ENCODE peak calls at places on chromosomes 16 and 17, in five cellular contexts. D is RPMI8226, X is PC-3, G is Kasumi-1, V is fibroblast of mammary gland. Z is an unnamed sample.

GRCh38 chr17:82356845-82357355 is 2.1 kb upstream of the TEX19 start:
- DNase-seq in G (no peak), D (peak), V (no peak), X (no peak), Z (no peak)

GRCh38 chr17:34420254-34420766 is 57.3 kb upstream of the CCL1 start:
- DNase-seq in X (peak), G (peak), D (peak), V (peak), Z (peak)

GRCh38 chr16:50245417-50246298 is 20.7 kb upstream of the ADCY7 start:
- DNase-seq in V (peak), G (no peak), D (peak), X (peak), Z (peak)

GRCh38 chr16:72467157-72467759 is 295.3 kb upstream of the PMFBP1 start:
- DNase-seq in D (peak), G (peak), V (peak), X (peak), Z (peak)

GRCh38 chr17:72414032-72414396 is 293.2 kb downstream of the SOX9 start:
- DNase-seq in D (no peak), G (no peak), X (no peak), V (no peak), Z (no peak)

GRCh38 chr16:53826658-53827057 is 122.7 kb downstream of the FTO start:
- DNase-seq in X (no peak), D (no peak), V (no peak), G (no peak), Z (no peak)

GRCh38 chr17:43608313-43608712 is 53.4 kb downstream of the MEOX1 start:
- DNase-seq in G (no peak), D (peak), V (peak), X (peak), Z (no peak)

GRCh38 chr17:45225964-45226530 is 4.4 kb downstream of the FMNL1 start:
- DNase-seq in D (peak), G (peak), V (no peak), X (no peak), Z (no peak)

GRCh38 chr17:60720763-60721531 is 43.3 kb downstream of the BCAS3 start:
- DNase-seq in X (peak), V (peak), G (peak), D (peak), Z (peak)

GRCh38 chr17:1241904-1242303 is 28.3 kb upstream of the BHLHA9 start:
- DNase-seq in X (no peak), V (peak), D (no peak), G (no peak), Z (no peak)

GRCh38 chr17:58084317-58084981 is 1.2 kb downstream of the DYNLL2 start:
- DNase-seq in X (peak), D (peak), G (peak), V (peak), Z (peak)

GRCh38 chr16:56190903-56191806 is at the start of gene GNAO1:
- DNase-seq in D (peak), V (peak), G (no peak), X (peak), Z (peak)

GRCh38 chr17:50184611-50185398 is 16.6 kb downstream of the COL1A1 start:
- DNase-seq in X (no peak), D (no peak), G (peak), V (peak), Z (no peak)

GRCh38 chr16:85490971-85491771 is 122.0 kb upstream of the GSE1 start:
- DNase-seq in V (no peak), G (peak), D (peak), X (peak), Z (peak)

GRCh38 chr17:73360961-73361761 is 49.4 kb upstream of the CDC42EP4 start:
- DNase-seq in X (no peak), G (no peak), V (no peak), D (no peak), Z (no peak)

GRCh38 chr17:57668332-57668731 is 76.8 kb downstream of the CCDC182 start:
- DNase-seq in X (no peak), V (no peak), D (no peak), G (no peak), Z (no peak)

GRCh38 chr17:33220031-33220430 is 73.1 kb downstream of the ASIC2 start:
- DNase-seq in V (no peak), X (no peak), G (no peak), D (no peak), Z (no peak)

GRCh38 chr17:1629647-1630310 is 1.1 kb upstream of the SLC43A2 start:
- DNase-seq in G (peak), V (peak), X (peak), D (peak), Z (no peak)

Z was measured in HAP-1.